ENCODE peak calls at places on chromosomes 5 and 9, in ten cellular contexts. One of them, this sample, is unnamed.

GRCh38 chr9:117783828-117784227 is 79.6 kb downstream of the TLR4 start:
- DNase-seq in WTC11: no peak
- DNase-seq in A549: no peak
- DNase-seq in NB4: peak
- DNase-seq in SK-N-SH: no peak
- DNase-seq in endothelial cell of umbilical vein: no peak
- DNase-seq in HepG2: no peak
- DNase-seq in HCT116: no peak
- DNase-seq in K562: no peak
- DNase-seq in GM12878: peak
- DNase-seq in this sample: no peak

GRCh38 chr9:89482950-89483349 is 15.0 kb downstream of the SEMA4D start:
- DNase-seq in WTC11: no peak
- DNase-seq in A549: no peak
- DNase-seq in NB4: no peak
- DNase-seq in SK-N-SH: no peak
- DNase-seq in endothelial cell of umbilical vein: no peak
- DNase-seq in HepG2: no peak
- DNase-seq in HCT116: no peak
- DNase-seq in K562: no peak
- DNase-seq in GM12878: no peak
- DNase-seq in this sample: no peak

GRCh38 chr9:26892251-26893029 is at the start of gene CAAP1:
- DNase-seq in WTC11: peak
- DNase-seq in A549: peak
- DNase-seq in NB4: peak
- DNase-seq in SK-N-SH: peak
- DNase-seq in endothelial cell of umbilical vein: peak
- DNase-seq in HepG2: peak
- DNase-seq in HCT116: peak
- DNase-seq in K562: peak
- DNase-seq in GM12878: peak
- DNase-seq in this sample: peak

GRCh38 chr9:134400283-134400682 is 74.0 kb downstream of the RXRA start:
- DNase-seq in WTC11: no peak
- DNase-seq in A549: no peak
- DNase-seq in NB4: no peak
- DNase-seq in SK-N-SH: no peak
- DNase-seq in endothelial cell of umbilical vein: no peak
- DNase-seq in HepG2: no peak
- DNase-seq in HCT116: no peak
- DNase-seq in K562: no peak
- DNase-seq in GM12878: no peak
- DNase-seq in this sample: no peak

GRCh38 chr9:38207247-38207778 is 138.3 kb upstream of the SHB start:
- DNase-seq in WTC11: no peak
- DNase-seq in A549: no peak
- DNase-seq in NB4: no peak
- DNase-seq in SK-N-SH: no peak
- DNase-seq in endothelial cell of umbilical vein: no peak
- DNase-seq in HepG2: no peak
- DNase-seq in HCT116: no peak
- DNase-seq in K562: no peak
- DNase-seq in GM12878: no peak
- DNase-seq in this sample: peak

GRCh38 chr5:163580516-163580915 is 75.1 kb downstream of the MAT2B start:
- DNase-seq in WTC11: no peak
- DNase-seq in A549: no peak
- DNase-seq in NB4: no peak
- DNase-seq in SK-N-SH: no peak
- DNase-seq in endothelial cell of umbilical vein: peak
- DNase-seq in HepG2: no peak
- DNase-seq in HCT116: no peak
- DNase-seq in K562: no peak
- DNase-seq in GM12878: no peak
- DNase-seq in this sample: no peak

GRCh38 chr9:87883990-87884389 is 1.3 kb downstream of the SPATA31E1 start:
- DNase-seq in WTC11: peak
- DNase-seq in A549: peak
- DNase-seq in NB4: no peak
- DNase-seq in SK-N-SH: peak
- DNase-seq in endothelial cell of umbilical vein: no peak
- DNase-seq in HepG2: no peak
- DNase-seq in HCT116: no peak
- DNase-seq in K562: peak
- DNase-seq in GM12878: no peak
- DNase-seq in this sample: peak

GRCh38 chr5:52657231-52657645 is 130.5 kb upstream of the ITGA1 start:
- DNase-seq in WTC11: no peak
- DNase-seq in A549: peak
- DNase-seq in NB4: peak
- DNase-seq in SK-N-SH: peak
- DNase-seq in endothelial cell of umbilical vein: peak
- DNase-seq in HepG2: peak
- DNase-seq in HCT116: peak
- DNase-seq in K562: peak
- DNase-seq in GM12878: no peak
- DNase-seq in this sample: no peak

GRCh38 chr5:132981288-132981687 is 17.9 kb upstream of the AFF4 start:
- DNase-seq in WTC11: no peak
- DNase-seq in A549: no peak
- DNase-seq in NB4: no peak
- DNase-seq in SK-N-SH: no peak
- DNase-seq in endothelial cell of umbilical vein: no peak
- DNase-seq in HepG2: no peak
- DNase-seq in HCT116: no peak
- DNase-seq in K562: peak
- DNase-seq in GM12878: no peak
- DNase-seq in this sample: no peak

GRCh38 chr5:132979367-132979935 is 16.0 kb upstream of the AFF4 start:
- DNase-seq in WTC11: no peak
- DNase-seq in A549: no peak
- DNase-seq in NB4: peak
- DNase-seq in SK-N-SH: no peak
- DNase-seq in endothelial cell of umbilical vein: no peak
- DNase-seq in HepG2: peak
- DNase-seq in HCT116: no peak
- DNase-seq in K562: no peak
- DNase-seq in GM12878: no peak
- DNase-seq in this sample: no peak

GRCh38 chr5:132976852-132977251 is 13.4 kb upstream of the AFF4 start:
- DNase-seq in WTC11: no peak
- DNase-seq in A549: no peak
- DNase-seq in NB4: no peak
- DNase-seq in SK-N-SH: no peak
- DNase-seq in endothelial cell of umbilical vein: no peak
- DNase-seq in HepG2: no peak
- DNase-seq in HCT116: no peak
- DNase-seq in K562: no peak
- DNase-seq in GM12878: no peak
- DNase-seq in this sample: no peak

DNA sequence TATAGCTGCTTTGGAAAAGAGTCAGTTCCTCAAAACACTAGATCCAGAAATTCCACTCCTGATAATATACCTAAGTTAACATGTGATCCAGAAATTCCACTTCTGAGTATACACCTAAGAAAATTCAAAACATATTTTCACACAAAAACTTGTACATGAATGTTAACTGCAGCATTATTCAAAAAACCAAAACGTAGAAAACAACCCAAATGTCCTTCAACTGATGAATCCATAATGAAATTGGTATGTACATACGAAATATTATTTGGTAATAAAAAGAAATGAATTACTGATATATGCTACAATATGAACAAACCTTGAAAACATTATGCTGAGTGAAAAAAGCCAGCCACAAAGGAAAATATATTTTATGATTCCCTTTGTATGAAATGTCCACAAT is 16.5 kb upstream of the AFF4 start:
- DNase-seq in WTC11: no peak
- DNase-seq in A549: no peak
- DNase-seq in NB4: no peak
- DNase-seq in SK-N-SH: no peak
- DNase-seq in endothelial cell of umbilical vein: no peak
- DNase-seq in HepG2: no peak
- DNase-seq in HCT116: no peak
- DNase-seq in K562: no peak
- DNase-seq in GM12878: no peak
- DNase-seq in this sample: no peak
- TF ChIP-seq MAX in WTC11: no peak
- TF ChIP-seq MAX in A549: no peak
- TF ChIP-seq MAX in NB4: no peak
- TF ChIP-seq MAX in SK-N-SH: no peak
- TF ChIP-seq MAX in endothelial cell of umbilical vein: no peak
- TF ChIP-seq MAX in HepG2: no peak
- TF ChIP-seq MAX in HCT116: no peak
- TF ChIP-seq MAX in K562: no peak
- TF ChIP-seq MAX in GM12878: no peak
- TF ChIP-seq MAX in this sample: no peak

GRCh38 chr9:108271646-108272349 is 584.0 kb downstream of the ACTL7B start:
- DNase-seq in WTC11: no peak
- DNase-seq in A549: peak
- DNase-seq in NB4: no peak
- DNase-seq in SK-N-SH: no peak
- DNase-seq in endothelial cell of umbilical vein: peak
- DNase-seq in HepG2: peak
- DNase-seq in HCT116: no peak
- DNase-seq in K562: no peak
- DNase-seq in GM12878: no peak
- DNase-seq in this sample: no peak
- TF ChIP-seq MAX in WTC11: no peak
- TF ChIP-seq MAX in A549: no peak
- TF ChIP-seq MAX in NB4: no peak
- TF ChIP-seq MAX in SK-N-SH: no peak
- TF ChIP-seq MAX in endothelial cell of umbilical vein: no peak
- TF ChIP-seq MAX in HepG2: no peak
- TF ChIP-seq MAX in HCT116: no peak
- TF ChIP-seq MAX in K562: no peak
- TF ChIP-seq MAX in GM12878: no peak
- TF ChIP-seq MAX in this sample: no peak

GRCh38 chr5:31106742-31107546 is 86.5 kb upstream of the CDH6 start:
- DNase-seq in WTC11: no peak
- DNase-seq in A549: no peak
- DNase-seq in NB4: no peak
- DNase-seq in SK-N-SH: no peak
- DNase-seq in endothelial cell of umbilical vein: no peak
- DNase-seq in HepG2: no peak
- DNase-seq in HCT116: no peak
- DNase-seq in K562: no peak
- DNase-seq in GM12878: no peak
- DNase-seq in this sample: no peak
- TF ChIP-seq MAX in WTC11: no peak
- TF ChIP-seq MAX in A549: no peak
- TF ChIP-seq MAX in NB4: no peak
- TF ChIP-seq MAX in SK-N-SH: no peak
- TF ChIP-seq MAX in endothelial cell of umbilical vein: no peak
- TF ChIP-seq MAX in HepG2: no peak
- TF ChIP-seq MAX in HCT116: no peak
- TF ChIP-seq MAX in K562: no peak
- TF ChIP-seq MAX in GM12878: no peak
- TF ChIP-seq MAX in this sample: no peak

GRCh38 chr5:139676406-139676805 is 28.3 kb downstream of the CXXC5 start:
- DNase-seq in WTC11: no peak
- DNase-seq in A549: no peak
- DNase-seq in NB4: no peak
- DNase-seq in SK-N-SH: no peak
- DNase-seq in endothelial cell of umbilical vein: no peak
- DNase-seq in HepG2: no peak
- DNase-seq in HCT116: no peak
- DNase-seq in K562: peak
- DNase-seq in GM12878: no peak
- DNase-seq in this sample: no peak

GRCh38 chr5:139678283-139678613 is 30.1 kb downstream of the CXXC5 start:
- DNase-seq in WTC11: no peak
- DNase-seq in A549: no peak
- DNase-seq in NB4: no peak
- DNase-seq in SK-N-SH: no peak
- DNase-seq in endothelial cell of umbilical vein: no peak
- DNase-seq in HepG2: no peak
- DNase-seq in HCT116: no peak
- DNase-seq in K562: no peak
- DNase-seq in GM12878: no peak
- DNase-seq in this sample: no peak

GRCh38 chr5:139676951-139677367 is 28.8 kb downstream of the CXXC5 start:
- DNase-seq in WTC11: no peak
- DNase-seq in A549: no peak
- DNase-seq in NB4: no peak
- DNase-seq in SK-N-SH: peak
- DNase-seq in endothelial cell of umbilical vein: no peak
- DNase-seq in HepG2: no peak
- DNase-seq in HCT116: no peak
- DNase-seq in K562: no peak
- DNase-seq in GM12878: no peak
- DNase-seq in this sample: no peak

GRCh38 chr5:139678751-139679750 is 30.9 kb downstream of the CXXC5 start:
- DNase-seq in WTC11: peak
- DNase-seq in A549: no peak
- DNase-seq in NB4: peak
- DNase-seq in SK-N-SH: peak
- DNase-seq in endothelial cell of umbilical vein: no peak
- DNase-seq in HepG2: no peak
- DNase-seq in HCT116: no peak
- DNase-seq in K562: no peak
- DNase-seq in GM12878: no peak
- DNase-seq in this sample: no peak

DNA sequence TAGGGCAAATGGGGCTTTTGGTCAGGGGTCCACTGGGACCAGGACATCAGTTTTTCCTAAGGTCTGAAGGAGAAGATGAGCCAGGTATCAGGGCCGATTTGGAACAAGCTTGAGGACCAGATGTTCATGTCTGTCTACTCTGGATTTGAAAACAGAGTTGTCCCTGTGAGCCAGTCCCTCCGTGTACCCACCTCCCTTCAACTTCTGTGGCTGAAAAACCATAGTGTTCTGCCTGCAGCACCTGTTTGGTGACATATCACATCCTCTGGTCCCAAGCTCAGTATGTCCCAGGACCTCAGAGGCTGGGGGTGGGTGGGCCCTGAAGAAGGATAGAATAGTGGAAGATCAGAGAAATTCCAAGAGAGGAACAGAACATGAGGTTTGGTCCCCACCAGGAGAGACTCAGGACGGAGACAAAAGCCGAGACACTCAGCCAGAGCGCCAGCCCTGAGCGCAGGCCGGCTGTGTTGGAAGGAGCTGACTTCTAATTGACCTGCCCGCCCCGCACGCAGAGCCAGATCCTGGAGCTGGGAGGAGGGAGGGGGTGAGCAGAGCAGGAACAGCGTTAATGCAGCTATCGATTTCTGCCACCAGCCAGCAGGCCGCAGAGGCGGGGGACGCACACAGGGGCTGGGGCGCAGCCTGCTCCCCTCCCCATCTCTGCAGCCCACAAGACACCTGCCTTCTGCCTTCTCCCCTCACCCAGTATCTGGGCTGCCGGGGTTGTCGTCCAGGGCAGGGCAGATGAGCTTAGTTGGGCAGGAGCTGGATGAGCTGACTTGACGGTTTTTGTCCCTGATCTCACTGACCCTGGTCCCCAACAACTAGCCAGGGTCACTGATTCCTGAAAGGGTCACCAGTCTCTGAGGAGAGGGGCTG is 29.5 kb downstream of the CXXC5 start:
- DNase-seq in WTC11: peak
- DNase-seq in A549: no peak
- DNase-seq in NB4: no peak
- DNase-seq in SK-N-SH: peak
- DNase-seq in endothelial cell of umbilical vein: no peak
- DNase-seq in HepG2: no peak
- DNase-seq in HCT116: no peak
- DNase-seq in K562: no peak
- DNase-seq in GM12878: no peak
- DNase-seq in this sample: no peak
- TF ChIP-seq MAX in WTC11: no peak
- TF ChIP-seq MAX in A549: no peak
- TF ChIP-seq MAX in NB4: no peak
- TF ChIP-seq MAX in SK-N-SH: no peak
- TF ChIP-seq MAX in endothelial cell of umbilical vein: no peak
- TF ChIP-seq MAX in HepG2: no peak
- TF ChIP-seq MAX in HCT116: no peak
- TF ChIP-seq MAX in K562: no peak
- TF ChIP-seq MAX in GM12878: no peak
- TF ChIP-seq MAX in this sample: no peak

This sample was measured in H1.